ENCODE peak calls at places on chromosomes 5 and 9, in ten cellular contexts. F is NCI-H345; Q is stimulated activated CD8-positive, alpha-beta memory T cell treated with anti-CD3 and anti-CD28 coated beads, Interleukin-2, amount 100 ng/mL, for 1 hour; U is stromal cell of bone marrow; B is AG04449; P is NCI-H460; V is activated CD8-positive, alpha-beta memory T cell treated with anti-CD3 and anti-CD28 coated beads for 24 hours; I is glutamatergic neuron; H is activated T-cell treated with anti-CD3 and anti-CD28 coated beads for 24 hours; E is CD4-positive, alpha-beta T cell. M is an unnamed sample.

GRCh38 chr5:81450940-81451339 is 57.0 kb upstream of the ACOT12 start:
- DNase-seq in U (peak; percentile 6), B (no peak), V (no peak), E (no peak), I (no peak), F (no peak), P (peak; percentile 82), H (no peak), Q (no peak), M (peak; percentile 32)

GRCh38 chr5:142551242-142552067 is 134.4 kb downstream of the FGF1 start:
- DNase-seq in B (no peak), E (no peak), Q (no peak), P (no peak), U (no peak), I (peak; percentile 36), V (no peak), H (no peak), F (peak; percentile 69), M (no peak)

GRCh38 chr5:176538985-176539384 is 1.8 kb upstream of the RNF44 start:
- DNase-seq in H (no peak), F (no peak), B (no peak), I (no peak), V (no peak), P (no peak), U (no peak), Q (no peak), E (no peak), M (no peak)

GRCh38 chr5:31408814-31409213 is 123.1 kb downstream of the DROSHA start:
- DNase-seq in Q (no peak), P (no peak), B (peak; percentile 58), I (no peak), H (no peak), U (peak; percentile 47), E (no peak), V (no peak), F (no peak), M (peak; percentile 20)

GRCh38 chr9:135794057-135794335 is 92.0 kb downstream of the KCNT1 start:
- DNase-seq in H (no peak), B (no peak), Q (no peak), V (no peak), I (no peak), U (no peak), E (no peak), F (no peak), P (no peak), M (no peak)

GRCh38 chr5:81878333-81878732 is 93.5 kb upstream of the ATG10 start:
- DNase-seq in V (no peak), P (no peak), B (no peak), I (no peak), U (no peak), E (no peak), Q (no peak), F (no peak), H (no peak), M (no peak)

GRCh38 chr5:91787718-91788117 is 404.6 kb upstream of the ARRDC3 start:
- DNase-seq in Q (no peak), E (no peak), B (no peak), F (no peak), I (no peak), V (no peak), H (no peak), P (no peak), U (no peak), M (peak; percentile 59)

GRCh38 chr9:117232991-117233390 is 181.9 kb downstream of the ASTN2 start:
- DNase-seq in E (no peak), F (no peak), P (no peak), V (no peak), I (no peak), U (no peak), Q (no peak), B (no peak), H (no peak), M (no peak)

GRCh38 chr5:168992687-168993086 is 308.3 kb downstream of the SLIT3 start:
- DNase-seq in I (peak; percentile 31), U (no peak), F (no peak), V (no peak), Q (no peak), H (no peak), P (no peak), E (no peak), B (no peak), M (no peak)

GRCh38 chr5:181149806-181150733 is 2.7 kb downstream of the OR2V2 start:
- DNase-seq in B (no peak), P (no peak), E (no peak), U (no peak), F (no peak), I (no peak), Q (no peak), H (no peak), V (no peak), M (no peak)

GRCh38 chr9:112719696-112720095 is 1.8 kb upstream of the INIP start:
- DNase-seq in B (no peak), I (no peak), E (no peak), Q (no peak), H (no peak), U (no peak), V (no peak), F (no peak), P (no peak), M (no peak)

GRCh38 chr9:114061830-114062474 is 16.1 kb downstream of the AMBP start:
- DNase-seq in U (no peak), F (no peak), H (no peak), B (no peak), V (no peak), P (no peak), E (no peak), I (no peak), Q (no peak), M (no peak)

GRCh38 chr9:76512826-76513225 is 53.8 kb downstream of the GCNT1 start:
- DNase-seq in E (no peak), Q (no peak), V (no peak), H (no peak), F (no peak), I (no peak), U (peak; percentile 77), B (no peak), P (no peak), M (no peak)

GRCh38 chr9:3912817-3913216 is 387.0 kb upstream of the RFX3 start:
- DNase-seq in H (no peak), B (peak; percentile 56), V (no peak), P (no peak), E (no peak), I (no peak), F (no peak), Q (no peak), U (no peak), M (no peak)

GRCh38 chr5:157743163-157744054 is at the start of gene LSM11:
- DNase-seq in U (peak; percentile 51), P (peak; percentile 77), V (peak; percentile 99), I (peak; percentile 92), E (peak; percentile 87), H (peak; percentile 90), F (peak; percentile 90), Q (peak; percentile 81), B (no peak), M (peak; percentile 27)

GRCh38 chr9:126676685-126677143 is 63.0 kb downstream of the LMX1B start:
- DNase-seq in B (no peak), U (no peak), Q (no peak), F (no peak), V (no peak), I (peak; percentile 65), E (no peak), H (no peak), P (no peak), M (no peak)

GRCh38 chr5:108312258-108312657 is 69.6 kb downstream of the FBXL17 start:
- DNase-seq in U (no peak), F (no peak), E (no peak), B (no peak), V (no peak), Q (no peak), I (no peak), H (no peak), P (no peak), M (no peak)

GRCh38 chr9:119839888-119840287 is 470.7 kb upstream of the BRINP1 start:
- DNase-seq in F (no peak), P (no peak), B (no peak), U (no peak), H (no peak), V (no peak), Q (no peak), I (no peak), E (no peak), M (no peak)

GRCh38 chr5:101977729-101978345 is 318.2 kb downstream of the SLCO4C1 start:
- DNase-seq in V (no peak), Q (no peak), P (peak; percentile 47), I (no peak), F (peak; percentile 65), H (no peak), U (peak; percentile 25), E (no peak), B (no peak), M (no peak)

GRCh38 chr5:177470759-177471536 is 2.5 kb downstream of the DBN1 start:
- DNase-seq in I (no peak), H (no peak), P (no peak), Q (no peak), F (no peak), V (no peak), E (no peak), B (no peak), U (no peak), M (no peak)

GRCh38 chr9:87816041-87816440 is 66.6 kb upstream of the SPATA31E1 start:
- DNase-seq in E (no peak), P (no peak), B (no peak), I (no peak), U (no peak), Q (no peak), V (no peak), H (no peak), F (peak; percentile 53), M (no peak)

GRCh38 chr5:167916706-167917105 is 374.7 kb upstream of the WWC1 start:
- DNase-seq in P (no peak), U (no peak), H (no peak), E (no peak), B (no peak), Q (no peak), I (no peak), V (no peak), F (no peak), M (no peak)

GRCh38 chr5:126846344-126846743 is 69.4 kb downstream of the LMNB1 start:
- DNase-seq in U (no peak), E (no peak), V (no peak), Q (no peak), H (no peak), B (peak; percentile 3), F (no peak), P (no peak), I (no peak), M (no peak)